ENCODE peak calls at places on chromosome 20, in four cellular contexts. W, G, D and J are unnamed samples.
A peak's percentile ranks its signal among the peaks of the same experiment; 100 is the strongest.

GRCh38 chr20:25399038-25399430 is 8.4 kb upstream of the ABHD12 start:
- DNase-seq in W (peak; percentile 89), G (peak; percentile 81), D (peak; percentile 68), J (peak; percentile 96)

GRCh38 chr20:47664744-47665143 is 120.5 kb downstream of the SULF2 start:
- DNase-seq in W (no peak), G (no peak), D (no peak), J (no peak)

GRCh38 chr20:38137441-38138037 is 27.5 kb downstream of the TGM2 start:
- DNase-seq in W (no peak), G (no peak), D (no peak), J (no peak)

GRCh38 chr20:35663813-35664543 is 722 bp downstream of the CPNE1 start:
- DNase-seq in W (peak; percentile 14), G (peak; percentile 51), D (peak; percentile 6), J (peak; percentile 28)

GRCh38 chr20:17617868-17618672 is 48.2 kb downstream of the DSTN start:
- DNase-seq in W (no peak), G (no peak), D (no peak), J (no peak)

GRCh38 chr20:20926222-20926905 is 179.8 kb downstream of the LINC00237 start:
- DNase-seq in W (no peak), G (no peak), D (no peak), J (no peak)

GRCh38 chr20:46622125-46622524 is 29.1 kb downstream of the SLC13A3 start:
- DNase-seq in W (peak; percentile 8), G (no peak), D (no peak), J (no peak)

GRCh38 chr20:1438361-1438760 is 28.3 kb downstream of the NSFL1C start:
- DNase-seq in W (no peak), G (no peak), D (no peak), J (no peak)

GRCh38 chr20:768426-768978 is at the start of gene SLC52A3:
- DNase-seq in W (no peak), G (peak; percentile 79), D (peak; percentile 86), J (peak; percentile 96)

GRCh38 chr20:11117808-11118528 is 444.2 kb upstream of the JAG1 start:
- DNase-seq in W (peak; percentile 61), G (peak; percentile 78), D (peak; percentile 27), J (peak; percentile 98)

GRCh38 chr20:14700641-14700965 is 363.2 kb upstream of the FLRT3 start:
- DNase-seq in W (peak; percentile 4), G (peak; percentile 18), D (no peak), J (peak; percentile 70)

GRCh38 chr20:29497261-29497671 is 1760.2 kb upstream of the DEFB115 start:
- DNase-seq in W (peak; percentile 70), G (no peak), D (no peak), J (peak; percentile 54)

DNA sequence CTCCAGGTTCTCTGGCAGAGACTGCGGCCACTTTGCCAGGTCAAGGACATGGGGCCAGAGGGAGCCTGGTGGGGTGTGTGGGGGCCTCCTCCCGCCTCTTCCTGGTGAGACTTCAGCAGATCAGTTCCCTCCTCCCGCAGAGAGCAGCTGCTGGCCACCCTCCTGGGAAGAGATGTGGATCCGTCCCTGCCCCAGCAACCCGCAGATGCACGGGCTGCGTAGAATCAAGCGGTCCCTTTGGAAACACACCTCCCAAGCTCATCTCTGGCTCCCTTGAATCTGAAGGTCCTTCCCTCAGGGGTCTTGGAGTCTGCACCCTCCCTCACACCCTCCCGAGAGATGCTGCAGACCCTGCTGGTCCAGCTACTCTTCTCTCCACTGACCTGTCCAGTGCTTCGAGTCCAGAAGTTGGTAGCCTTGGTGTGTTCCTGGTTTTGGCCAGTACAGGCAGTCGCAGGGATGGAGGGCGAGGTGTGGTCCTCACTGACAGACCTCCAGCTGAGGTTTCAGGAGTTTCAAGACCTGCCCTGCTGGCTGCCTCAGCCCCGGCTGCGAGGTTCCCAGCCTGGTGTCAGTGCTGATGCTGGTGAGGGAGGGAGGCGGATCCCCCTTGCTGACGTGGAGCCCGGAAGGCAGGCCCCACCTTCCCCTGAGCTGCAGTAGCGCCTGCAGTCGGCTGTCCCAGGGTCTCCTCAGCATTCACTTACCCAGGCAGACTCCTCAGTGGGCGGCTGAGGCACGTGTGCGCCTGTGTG is at the start of gene NPBWR2:
- DNase-seq in W (no peak), G (no peak), D (no peak), J (no peak)
- H3K4me2 ChIP-seq in W (no peak within 1 kb of the TSS), G (no peak within 1 kb of the TSS), D (no peak within 1 kb of the TSS), J (no peak within 1 kb of the TSS)

GRCh38 chr20:51528263-51529026 is 14.1 kb downstream of the NFATC2 start:
- DNase-seq in W (no peak), G (no peak), D (no peak), J (no peak)
- H3K4me3 ChIP-seq in W (peak overlapping the region; percentile 16), G (no peak overlapping the region), D (no peak overlapping the region), J (no peak overlapping the region)

GRCh38 chr20:58854638-58855471 is 2.3 kb downstream of the GNAS start:
- DNase-seq in W (no peak), G (no peak), D (no peak), J (no peak)
- H3K4me2 ChIP-seq in W (no peak overlapping the region), G (no peak overlapping the region), D (no peak overlapping the region), J (peak overlapping the region; percentile 87)

GRCh38 chr20:63453029-63453523 is 19.4 kb downstream of the KCNQ2 start:
- DNase-seq in W (no peak), G (peak; percentile 53), D (no peak), J (peak; percentile 29)
- H3K4me3 ChIP-seq in W (no peak overlapping the region), G (no peak overlapping the region), D (no peak overlapping the region), J (no peak overlapping the region)

DNA sequence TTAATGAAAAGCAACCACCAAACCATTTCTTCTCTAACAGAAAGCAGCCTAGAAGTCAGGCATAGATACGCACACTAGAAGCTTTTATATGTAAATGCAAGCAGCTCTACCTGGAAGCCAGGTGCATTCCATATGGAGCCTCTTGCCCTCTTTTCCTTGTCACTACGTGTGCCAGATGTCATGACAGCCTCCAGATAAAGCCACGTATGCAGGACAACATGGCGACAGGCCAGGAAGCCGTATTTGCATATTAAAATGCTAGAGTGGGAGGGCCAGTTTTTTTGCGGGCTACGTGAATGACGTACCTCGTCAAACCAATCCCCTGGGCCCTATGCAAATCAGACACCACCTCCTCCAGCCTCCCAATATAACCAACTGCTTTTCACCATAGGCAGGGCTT is 308.1 kb upstream of the SPTLC3 start:
- DNase-seq in W (no peak), G (no peak), D (no peak), J (no peak)
- H3K4me2 ChIP-seq in W (no peak overlapping the region), G (no peak overlapping the region), D (no peak overlapping the region), J (no peak overlapping the region)

DNA sequence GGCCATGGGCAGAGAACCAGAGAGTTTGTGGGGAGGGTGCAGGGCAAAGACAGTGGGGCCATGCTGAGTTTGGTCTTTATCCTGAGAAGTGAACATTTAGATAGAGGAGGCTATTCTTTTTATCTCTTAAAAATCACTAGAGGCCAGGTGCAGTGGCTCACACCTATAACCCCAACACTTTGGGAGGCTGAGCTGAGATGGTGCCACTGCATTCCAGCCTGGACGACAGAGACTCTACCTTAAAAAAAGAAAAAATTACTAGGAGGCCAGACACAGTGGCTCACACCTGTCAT is 8.7 kb downstream of the PXMP4 start:
- DNase-seq in W (no peak), G (no peak), D (no peak), J (no peak)
- H3K4me3 ChIP-seq in W (no peak overlapping the region), G (no peak overlapping the region), D (no peak overlapping the region), J (no peak overlapping the region)